ENCODE peak calls at places on chromosomes 16 and 17, in six cellular contexts. U is stomach, W is transverse colon, S is HCT116, B is Panc1, M is prostate gland. L is an unnamed sample. For H3K9me3, the result is how much of the 10 kb centered on the place peaks cover.

GRCh38 chr17:41486809-41487530 is 2.7 kb downstream of the KRT36 start:
- DNase-seq in U (peak), W (peak), S (no peak), B (no peak), M (no peak), L (no peak)

GRCh38 chr16:9134306-9134705 is 42.9 kb downstream of the HAPSTR1 start:
- DNase-seq in U (no peak), W (no peak), S (no peak), B (no peak), M (no peak), L (no peak)

GRCh38 chr16:87166321-87166720 is 150.9 kb downstream of the C16orf95 start:
- DNase-seq in U (no peak), W (no peak), S (no peak), B (no peak), M (no peak), L (no peak)

GRCh38 chr17:15893333-15894024 is 51.5 kb upstream of the ADORA2B start:
- DNase-seq in U (no peak), W (no peak), S (no peak), B (no peak), M (no peak), L (no peak)

GRCh38 chr17:73089918-73090317 is 2.6 kb downstream of the SLC39A11 start:
- DNase-seq in U (peak), W (no peak), S (no peak), B (no peak), M (peak), L (no peak)

GRCh38 chr17:7742729-7743128 is 25.2 kb downstream of the DNAH2 start:
- DNase-seq in U (no peak), W (no peak), S (no peak), B (no peak), M (no peak), L (no peak)

GRCh38 chr16:83004868-83005652 is 378.3 kb downstream of the CDH13 start:
- DNase-seq in U (no peak), W (no peak), S (no peak), B (no peak), M (no peak), L (no peak)

GRCh38 chr17:40696651-40697072 is 6.9 kb downstream of the KRT24 start:
- DNase-seq in U (no peak), W (no peak), S (no peak), B (no peak), M (peak), L (no peak)

GRCh38 chr17:17606416-17607000 is 15.0 kb upstream of the PEMT start:
- DNase-seq in U (no peak), W (no peak), S (no peak), B (no peak), M (no peak), L (no peak)

GRCh38 chr17:1941241-1942065 is 83.7 kb downstream of the RTN4RL1 start:
- DNase-seq in U (no peak), W (no peak), S (no peak), B (no peak), M (no peak), L (no peak)

GRCh38 chr17:57397402-57397801 is 141.1 kb downstream of the MSI2 start:
- DNase-seq in U (no peak), W (no peak), S (no peak), B (no peak), M (no peak), L (no peak)

GRCh38 chr16:35562919-35563318 is 2103.5 kb downstream of the TP53TG3F start:
- DNase-seq in U (no peak), W (no peak), S (no peak), B (no peak), M (no peak), L (no peak)

GRCh38 chr16:35564889-35565288 is 2105.5 kb downstream of the TP53TG3F start:
- DNase-seq in U (no peak), W (no peak), S (no peak), B (no peak), M (no peak), L (no peak)

GRCh38 chr16:35564148-35564547 is 2104.7 kb downstream of the TP53TG3F start:
- DNase-seq in U (no peak), W (no peak), S (no peak), B (no peak), M (no peak), L (no peak)

GRCh38 chr16:35562471-35562870 is 2103.1 kb downstream of the TP53TG3F start:
- DNase-seq in U (no peak), W (no peak), S (no peak), B (no peak), M (no peak), L (no peak)

GRCh38 chr16:35565626-35566025 is 2106.2 kb downstream of the TP53TG3F start:
- DNase-seq in U (no peak), W (no peak), S (no peak), B (no peak), M (no peak), L (no peak)
- H3K9me3 ChIP-seq in U (under half), W (under half), S (under half), B (under half), M (under half), L (under half)

GRCh38 chr17:48701864-48702532 is 20.3 kb downstream of the PRAC1 start:
- DNase-seq in U (no peak), W (no peak), S (no peak), B (no peak), M (no peak), L (no peak)

DNA sequence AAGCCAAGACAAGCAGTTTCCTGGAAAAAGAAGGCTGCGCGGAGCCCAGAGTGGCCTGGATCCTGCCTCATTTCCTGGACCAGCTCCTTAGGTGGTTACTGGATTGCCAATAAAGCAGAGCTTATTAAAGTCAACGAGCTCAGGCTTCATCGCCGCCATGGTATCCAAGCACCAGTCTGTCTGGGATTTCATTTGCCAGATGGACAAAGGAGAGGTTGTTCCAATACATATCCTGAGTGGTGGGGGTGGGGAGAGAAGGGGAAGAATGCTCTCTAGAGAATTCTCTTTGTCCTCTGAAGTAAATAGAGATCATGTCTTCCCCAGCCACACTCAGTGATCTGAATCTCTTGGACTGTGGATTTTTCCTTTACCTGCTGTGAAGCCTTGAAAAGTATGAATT is 17.8 kb downstream of the PRAC1 start:
- DNase-seq in U (no peak), W (no peak), S (no peak), B (no peak), M (no peak), L (no peak)
- TF ChIP-seq POLR2AphosphoS5 in U (no peak), W (no peak), S (no peak), B (no peak), M (no peak), L (no peak)

DNA sequence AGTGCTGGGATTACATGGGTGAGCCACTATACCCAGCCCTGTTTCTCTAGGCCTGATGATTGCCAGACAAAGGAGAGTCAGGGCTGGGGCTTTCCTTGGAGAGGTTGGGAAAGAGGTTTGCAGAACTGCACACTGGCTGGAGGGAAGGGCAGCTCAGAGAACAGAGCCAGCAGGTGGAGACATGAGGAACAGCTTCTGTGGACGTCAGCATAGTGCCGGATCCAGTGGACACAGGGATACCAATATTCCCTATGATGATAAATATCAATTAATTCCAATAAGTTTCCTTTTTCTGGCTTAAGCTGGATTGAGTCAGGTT is 43.2 kb upstream of the SCNN1B start:
- DNase-seq in U (peak), W (peak), S (no peak), B (no peak), M (peak), L (no peak)
- H3K9me3 ChIP-seq in U (under half), W (under half), S (under half), B (under half), M (under half), L (under half)

GRCh38 chr17:63773272-63774140 is at the start of gene CCDC47:
- DNase-seq in U (peak), W (peak), S (peak), B (peak), M (peak), L (peak)

GRCh38 chr17:63774982-63775290 is 966 bp downstream of the DDX42 start:
- DNase-seq in U (no peak), W (no peak), S (no peak), B (no peak), M (no peak), L (no peak)

GRCh38 chr17:63772801-63773271 is 561 bp downstream of the CCDC47 start:
- DNase-seq in U (no peak), W (peak), S (no peak), B (no peak), M (peak), L (no peak)

GRCh38 chr17:63775420-63775819 is 1.4 kb downstream of the DDX42 start:
- DNase-seq in U (no peak), W (no peak), S (no peak), B (no peak), M (no peak), L (no peak)

GRCh38 chr17:63774141-63774981 is at the start of gene DDX42:
- DNase-seq in U (peak), W (peak), S (no peak), B (no peak), M (peak), L (no peak)
- TF ChIP-seq POLR2AphosphoS5 in U (peak), W (peak), S (no peak), B (no peak), M (no peak), L (no peak)

GRCh38 chr17:77707546-77707945 is 251.0 kb upstream of the TNRC6C start:
- DNase-seq in U (no peak), W (no peak), S (no peak), B (no peak), M (no peak), L (no peak)
- H3K9me3 ChIP-seq in U (under half), W (under half), S (under half), B (under half), M (under half), L (under half)

DNA sequence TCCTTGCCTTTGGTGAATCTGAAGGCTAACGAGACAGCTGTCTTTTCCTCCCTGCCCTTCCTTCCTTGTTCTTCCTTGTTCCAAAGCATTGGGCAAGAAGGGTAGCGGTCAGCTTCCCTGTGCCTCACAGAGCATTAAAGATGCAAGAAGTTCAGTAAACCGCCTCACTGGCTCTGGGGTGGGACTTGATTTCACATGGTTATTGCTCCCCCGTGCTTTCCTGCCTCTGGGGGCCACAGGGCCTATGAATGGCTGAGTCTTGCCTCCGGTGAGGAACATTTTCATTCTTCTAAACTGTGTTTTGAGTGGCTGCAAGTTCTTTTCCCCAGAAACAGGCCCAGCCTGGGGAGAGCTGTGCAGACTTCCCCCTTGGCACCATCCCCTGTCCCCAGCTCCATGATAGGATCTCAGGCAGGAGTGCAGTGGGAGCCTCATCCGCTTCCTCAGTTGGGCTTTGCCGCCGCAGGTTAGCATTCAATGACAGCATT is 1.5 kb downstream of the YPEL2 start:
- DNase-seq in U (peak), W (peak), S (no peak), B (no peak), M (peak), L (no peak)
- TF ChIP-seq POLR2AphosphoS5 in U (peak), W (peak), S (no peak), B (no peak), M (no peak), L (no peak)

GRCh38 chr17:27066315-27066714 is 227.6 kb upstream of the WSB1 start:
- DNase-seq in U (no peak), W (no peak), S (no peak), B (no peak), M (no peak), L (no peak)

GRCh38 chr17:27070836-27071235 is 223.1 kb upstream of the WSB1 start:
- DNase-seq in U (no peak), W (no peak), S (no peak), B (no peak), M (no peak), L (no peak)

GRCh38 chr17:27069842-27070508 is 223.9 kb upstream of the WSB1 start:
- DNase-seq in U (no peak), W (no peak), S (no peak), B (no peak), M (no peak), L (no peak)

DNA sequence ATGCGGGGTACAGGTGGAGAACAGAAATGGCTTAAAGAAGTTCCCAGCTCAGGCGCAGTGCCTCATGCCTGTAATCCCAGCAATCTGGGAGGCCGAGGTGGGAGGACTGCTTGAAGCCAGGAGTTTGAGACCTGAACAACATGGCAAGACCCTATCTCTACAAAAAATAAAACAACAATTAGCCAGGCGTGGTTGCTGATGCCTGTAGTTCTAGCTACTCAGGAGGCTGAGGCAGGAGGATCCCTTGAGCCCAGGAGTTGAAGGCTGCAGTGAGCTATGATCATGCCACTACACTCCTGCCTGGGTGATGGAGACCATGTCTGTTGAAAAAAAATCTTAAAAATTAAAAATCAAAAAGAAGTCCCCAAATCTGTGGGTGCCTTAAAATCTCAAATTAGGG is 228.3 kb upstream of the WSB1 start:
- DNase-seq in U (no peak), W (no peak), S (no peak), B (no peak), M (no peak), L (no peak)
- H3K9me3 ChIP-seq in U (under half), W (under half), S (under half), B (under half), M (under half), L (under half)

L was measured in SK-N-MC.